ENCODE peak calls at places on chromosomes 3 and 15, in six cellular contexts. A is HTR-8/SVneo; I is cardiac muscle cell; K is activated CD4-positive, alpha-beta memory T cell treated with anti-CD3 and anti-CD28 coated beads for 36 hours; G is activated T-helper 1 cell treated with Interleukin-2 at 50 U/mL for 16 hours; J is T1000. Z is an unnamed sample.

GRCh38 chr3:99965681-99966408 is 148.2 kb downstream of the CMSS1 start:
- DNase-seq in A (no peak), I (no peak), K (no peak), J (no peak), G (no peak), Z (no peak)

GRCh38 chr3:53956591-53956990 is 64.9 kb upstream of the SELENOK start:
- DNase-seq in I (no peak), A (no peak), G (no peak), J (no peak), K (no peak), Z (no peak)

GRCh38 chr3:184629555-184630160 is 68.1 kb downstream of the EPHB3 start:
- DNase-seq in K (no peak), I (no peak), G (no peak), J (no peak), A (no peak), Z (no peak)

GRCh38 chr15:55118341-55118740 is 78.4 kb downstream of the RSL24D1 start:
- DNase-seq in I (no peak), K (no peak), A (no peak), J (no peak), G (no peak), Z (no peak)

GRCh38 chr3:115533218-115533617 is 90.1 kb upstream of the GAP43 start:
- DNase-seq in J (no peak), A (no peak), I (no peak), K (no peak), G (no peak), Z (no peak)

GRCh38 chr15:69459063-69459462 is 6.4 kb downstream of the RPLP1 start:
- DNase-seq in J (no peak), A (no peak), G (no peak), K (no peak), I (no peak), Z (no peak)

GRCh38 chr15:67067930-67068542 is 2.6 kb downstream of the SMAD3 start:
- DNase-seq in I (peak), A (no peak), J (no peak), K (no peak), G (no peak), Z (no peak)

GRCh38 chr3:99862208-99862607 is 44.5 kb downstream of the CMSS1 start:
- DNase-seq in J (no peak), G (no peak), A (no peak), I (no peak), K (no peak), Z (peak)

GRCh38 chr3:160665231-160665630 is 11.7 kb upstream of the ARL14 start:
- DNase-seq in I (no peak), G (no peak), A (no peak), K (no peak), J (no peak), Z (no peak)

GRCh38 chr3:125203731-125204130 is 8.8 kb downstream of the SLC12A8 start:
- DNase-seq in G (no peak), I (no peak), A (no peak), J (no peak), K (no peak), Z (no peak)